ENCODE peak calls at places on chromosome 14, in ten cellular contexts. Z is brain microvascular endothelial cell; K is NCI-H2171; H is activated naive CD8-positive, alpha-beta T cell treated with anti-CD3 and anti-CD28 coated beads, Interleukin-2, amount 50 U/mL, for 16 hours; G is osteocyte; D is ureter; Q is fibroblast of pulmonary artery; B is GM12865; R is RWPE1; M is HCT116. N is an unnamed sample.

GRCh38 chr14:32307881-32308582 is 21.1 kb upstream of the AKAP6 start:
- DNase-seq in Z (no peak), K (no peak), H (no peak), G (no peak), D (peak), Q (no peak), B (no peak), R (no peak), M (no peak), N (no peak)

GRCh38 chr14:95407342-95407741 is 87.6 kb upstream of the CLMN start:
- DNase-seq in Z (no peak), K (no peak), H (no peak), G (no peak), D (no peak), Q (no peak), B (no peak), R (no peak), M (no peak), N (no peak)

GRCh38 chr14:70882771-70883492 is 24.3 kb upstream of the PCNX1 start:
- DNase-seq in Z (peak), K (no peak), H (no peak), G (no peak), D (no peak), Q (peak), B (no peak), R (peak), M (no peak), N (peak)

GRCh38 chr14:71449316-71450055 is 482.7 kb upstream of the RGS6 start:
- DNase-seq in Z (no peak), K (no peak), H (no peak), G (no peak), D (no peak), Q (no peak), B (no peak), R (no peak), M (no peak), N (no peak)

GRCh38 chr14:91311284-91311662 is 66.8 kb upstream of the GPR68 start:
- DNase-seq in Z (no peak), K (no peak), H (no peak), G (no peak), D (no peak), Q (no peak), B (peak), R (no peak), M (no peak), N (peak)

GRCh38 chr14:90981658-90982057 is 78.8 kb downstream of the RPS6KA5 start:
- DNase-seq in Z (no peak), K (no peak), H (no peak), G (no peak), D (no peak), Q (no peak), B (no peak), R (no peak), M (no peak), N (no peak)

GRCh38 chr14:22813145-22813544 is 2.1 kb downstream of the SLC7A7 start:
- DNase-seq in Z (no peak), K (no peak), H (no peak), G (no peak), D (no peak), Q (no peak), B (no peak), R (no peak), M (no peak), N (no peak)

GRCh38 chr14:90512332-90512951 is 115.6 kb downstream of the CALM1 start:
- DNase-seq in Z (no peak), K (no peak), H (no peak), G (no peak), D (no peak), Q (no peak), B (no peak), R (no peak), M (no peak), N (no peak)

GRCh38 chr14:73290279-73290678 is 53.0 kb downstream of the PAPLN start:
- DNase-seq in Z (no peak), K (no peak), H (no peak), G (no peak), D (no peak), Q (no peak), B (peak), R (no peak), M (no peak), N (peak)

GRCh38 chr14:61247935-61248334 is 33.2 kb downstream of the TMEM30B start:
- DNase-seq in Z (peak), K (no peak), H (no peak), G (no peak), D (no peak), Q (no peak), B (no peak), R (no peak), M (no peak), N (no peak)

GRCh38 chr14:69739486-69739885 is 27.5 kb upstream of the SRSF5 start:
- DNase-seq in Z (no peak), K (no peak), H (no peak), G (no peak), D (no peak), Q (no peak), B (no peak), R (no peak), M (no peak), N (no peak)

GRCh38 chr14:68659021-68659931 is 133.6 kb downstream of the ZFP36L1 start:
- DNase-seq in Z (no peak), K (no peak), H (no peak), G (no peak), D (peak), Q (peak), B (no peak), R (no peak), M (no peak), N (no peak)

GRCh38 chr14:74620497-74620921 is 8.5 kb upstream of the LTBP2 start:
- DNase-seq in Z (peak), K (no peak), H (no peak), G (no peak), D (no peak), Q (peak), B (no peak), R (peak), M (peak), N (no peak)

GRCh38 chr14:60212503-60213371 is 36.3 kb upstream of the PPM1A start:
- DNase-seq in Z (no peak), K (no peak), H (no peak), G (no peak), D (no peak), Q (no peak), B (peak), R (no peak), M (no peak), N (no peak)

GRCh38 chr14:98947911-98948595 is 323.9 kb downstream of the BCL11B start:
- DNase-seq in Z (no peak), K (no peak), H (no peak), G (no peak), D (no peak), Q (no peak), B (no peak), R (no peak), M (no peak), N (no peak)

GRCh38 chr14:105473677-105474477 is 744 bp upstream of the CRIP2 start:
- DNase-seq in Z (peak), K (peak), H (no peak), G (peak), D (peak), Q (peak), B (no peak), R (peak), M (peak), N (peak)

GRCh38 chr14:34064349-34064748 is 113.5 kb upstream of the EGLN3 start:
- DNase-seq in Z (no peak), K (no peak), H (no peak), G (no peak), D (peak), Q (peak), B (no peak), R (no peak), M (no peak), N (no peak)